ENCODE peak calls at places on chromosomes 16 and 17, in four cellular contexts. One of them, this sample, is unnamed.

GRCh38 chr17:4610162-4610561 is 25.8 kb downstream of the SMTNL2 start:
- DNase-seq in OCI-LY7: no peak
- DNase-seq in kidney epithelial cell: no peak
- DNase-seq in esophagus muscularis mucosa: no peak
- DNase-seq in this sample: no peak

GRCh38 chr16:84548971-84549844 is 44.7 kb upstream of the MEAK7 start:
- DNase-seq in kidney epithelial cell: no peak
- DNase-seq in OCI-LY7: no peak
- DNase-seq in esophagus muscularis mucosa: no peak
- DNase-seq in this sample: no peak

GRCh38 chr16:77888786-77889185 is 100.4 kb downstream of the VAT1L start:
- DNase-seq in esophagus muscularis mucosa: no peak
- DNase-seq in OCI-LY7: no peak
- DNase-seq in kidney epithelial cell: no peak
- DNase-seq in this sample: no peak

GRCh38 chr17:80855968-80856862 is 135.4 kb upstream of the CHMP6 start:
- DNase-seq in OCI-LY7: no peak
- DNase-seq in esophagus muscularis mucosa: no peak
- DNase-seq in kidney epithelial cell: peak
- DNase-seq in this sample: peak

GRCh38 chr16:3472878-3473595 is 22.3 kb downstream of the C16orf90 start:
- DNase-seq in kidney epithelial cell: no peak
- DNase-seq in esophagus muscularis mucosa: no peak
- DNase-seq in OCI-LY7: no peak
- DNase-seq in this sample: no peak

GRCh38 chr17:80008383-80008840 is 27.3 kb downstream of the TBC1D16 start:
- DNase-seq in kidney epithelial cell: no peak
- DNase-seq in esophagus muscularis mucosa: no peak
- DNase-seq in OCI-LY7: peak
- DNase-seq in this sample: peak

GRCh38 chr17:76515291-76515949 is 14.2 kb upstream of the RHBDF2 start:
- DNase-seq in esophagus muscularis mucosa: peak
- DNase-seq in kidney epithelial cell: peak
- DNase-seq in OCI-LY7: no peak
- DNase-seq in this sample: peak

GRCh38 chr17:45409659-45410076 is 23.0 kb downstream of the ARHGAP27 start:
- DNase-seq in esophagus muscularis mucosa: no peak
- DNase-seq in OCI-LY7: peak
- DNase-seq in kidney epithelial cell: no peak
- DNase-seq in this sample: no peak

GRCh38 chr17:48596735-48597491 is 3.3 kb upstream of the HOXB5 start:
- DNase-seq in esophagus muscularis mucosa: no peak
- DNase-seq in kidney epithelial cell: no peak
- DNase-seq in OCI-LY7: no peak
- DNase-seq in this sample: no peak

GRCh38 chr17:68011199-68011665 is 15.0 kb upstream of the C17orf58 start:
- DNase-seq in esophagus muscularis mucosa: no peak
- DNase-seq in kidney epithelial cell: no peak
- DNase-seq in OCI-LY7: peak
- DNase-seq in this sample: peak

GRCh38 chr16:54265558-54266213 is 20.9 kb downstream of the IRX3 start:
- DNase-seq in esophagus muscularis mucosa: no peak
- DNase-seq in OCI-LY7: no peak
- DNase-seq in kidney epithelial cell: no peak
- DNase-seq in this sample: no peak

GRCh38 chr17:45320931-45321461 is 4.2 kb upstream of the MAP3K14 start:
- DNase-seq in kidney epithelial cell: peak
- DNase-seq in esophagus muscularis mucosa: no peak
- DNase-seq in OCI-LY7: no peak
- DNase-seq in this sample: no peak

GRCh38 chr17:41492351-41492750 is 2.6 kb upstream of the KRT36 start:
- DNase-seq in OCI-LY7: no peak
- DNase-seq in esophagus muscularis mucosa: no peak
- DNase-seq in kidney epithelial cell: no peak
- DNase-seq in this sample: no peak

GRCh38 chr17:350706-351435 is 1.7 kb downstream of the RPH3AL start:
- DNase-seq in OCI-LY7: no peak
- DNase-seq in kidney epithelial cell: no peak
- DNase-seq in esophagus muscularis mucosa: peak
- DNase-seq in this sample: no peak

GRCh38 chr17:36827056-36827455 is 110.2 kb upstream of the LHX1 start:
- DNase-seq in esophagus muscularis mucosa: no peak
- DNase-seq in OCI-LY7: no peak
- DNase-seq in kidney epithelial cell: no peak
- DNase-seq in this sample: no peak

GRCh38 chr16:11539635-11540034 is 47.1 kb downstream of the LITAF start:
- DNase-seq in OCI-LY7: no peak
- DNase-seq in kidney epithelial cell: no peak
- DNase-seq in esophagus muscularis mucosa: no peak
- DNase-seq in this sample: no peak

GRCh38 chr17:72117748-72118587 is 2.9 kb upstream of the SOX9 start:
- DNase-seq in kidney epithelial cell: no peak
- DNase-seq in OCI-LY7: no peak
- DNase-seq in esophagus muscularis mucosa: no peak
- DNase-seq in this sample: no peak

GRCh38 chr17:57674894-57675293 is 70.2 kb downstream of the CCDC182 start:
- DNase-seq in kidney epithelial cell: no peak
- DNase-seq in OCI-LY7: no peak
- DNase-seq in esophagus muscularis mucosa: no peak
- DNase-seq in this sample: no peak

GRCh38 chr16:72561-73537 is at the start of gene RHBDF1:
- DNase-seq in OCI-LY7: no peak
- DNase-seq in kidney epithelial cell: no peak
- DNase-seq in esophagus muscularis mucosa: no peak
- DNase-seq in this sample: peak

GRCh38 chr16:57133911-57134310 is 41.5 kb downstream of the CPNE2 start:
- DNase-seq in esophagus muscularis mucosa: no peak
- DNase-seq in OCI-LY7: no peak
- DNase-seq in kidney epithelial cell: no peak
- DNase-seq in this sample: no peak

GRCh38 chr16:74836111-74836671 is 61.6 kb upstream of the FA2H start:
- DNase-seq in OCI-LY7: no peak
- DNase-seq in esophagus muscularis mucosa: no peak
- DNase-seq in kidney epithelial cell: no peak
- DNase-seq in this sample: no peak

GRCh38 chr17:43326490-43327275 is 72.1 kb upstream of the ARL4D start:
- DNase-seq in kidney epithelial cell: no peak
- DNase-seq in OCI-LY7: no peak
- DNase-seq in esophagus muscularis mucosa: no peak
- DNase-seq in this sample: no peak

GRCh38 chr16:740459-740763 is 386 bp downstream of the CIAO3 start:
- DNase-seq in OCI-LY7: no peak
- DNase-seq in kidney epithelial cell: no peak
- DNase-seq in esophagus muscularis mucosa: no peak
- DNase-seq in this sample: no peak

GRCh38 chr16:648071-648785 is 937 bp upstream of the WDR90 start:
- DNase-seq in OCI-LY7: peak
- DNase-seq in esophagus muscularis mucosa: no peak
- DNase-seq in kidney epithelial cell: no peak
- DNase-seq in this sample: peak

GRCh38 chr16:74607967-74608356 is 1.0 kb upstream of the GLG1 start:
- DNase-seq in esophagus muscularis mucosa: no peak
- DNase-seq in OCI-LY7: no peak
- DNase-seq in kidney epithelial cell: no peak
- DNase-seq in this sample: no peak

GRCh38 chr16:70380205-70380918 is 33.7 kb downstream of the DDX19A start:
- DNase-seq in kidney epithelial cell: peak
- DNase-seq in OCI-LY7: peak
- DNase-seq in esophagus muscularis mucosa: no peak
- DNase-seq in this sample: peak

GRCh38 chr16:70383421-70383960 is 36.8 kb downstream of the DDX19A start:
- DNase-seq in esophagus muscularis mucosa: no peak
- DNase-seq in kidney epithelial cell: no peak
- DNase-seq in OCI-LY7: no peak
- DNase-seq in this sample: no peak

GRCh38 chr16:70378869-70379493 is 32.3 kb downstream of the DDX19A start:
- DNase-seq in kidney epithelial cell: no peak
- DNase-seq in OCI-LY7: no peak
- DNase-seq in esophagus muscularis mucosa: no peak
- DNase-seq in this sample: no peak

GRCh38 chr16:70381604-70382342 is 35.1 kb downstream of the DDX19A start:
- DNase-seq in kidney epithelial cell: no peak
- DNase-seq in OCI-LY7: no peak
- DNase-seq in esophagus muscularis mucosa: peak
- DNase-seq in this sample: no peak

DNA sequence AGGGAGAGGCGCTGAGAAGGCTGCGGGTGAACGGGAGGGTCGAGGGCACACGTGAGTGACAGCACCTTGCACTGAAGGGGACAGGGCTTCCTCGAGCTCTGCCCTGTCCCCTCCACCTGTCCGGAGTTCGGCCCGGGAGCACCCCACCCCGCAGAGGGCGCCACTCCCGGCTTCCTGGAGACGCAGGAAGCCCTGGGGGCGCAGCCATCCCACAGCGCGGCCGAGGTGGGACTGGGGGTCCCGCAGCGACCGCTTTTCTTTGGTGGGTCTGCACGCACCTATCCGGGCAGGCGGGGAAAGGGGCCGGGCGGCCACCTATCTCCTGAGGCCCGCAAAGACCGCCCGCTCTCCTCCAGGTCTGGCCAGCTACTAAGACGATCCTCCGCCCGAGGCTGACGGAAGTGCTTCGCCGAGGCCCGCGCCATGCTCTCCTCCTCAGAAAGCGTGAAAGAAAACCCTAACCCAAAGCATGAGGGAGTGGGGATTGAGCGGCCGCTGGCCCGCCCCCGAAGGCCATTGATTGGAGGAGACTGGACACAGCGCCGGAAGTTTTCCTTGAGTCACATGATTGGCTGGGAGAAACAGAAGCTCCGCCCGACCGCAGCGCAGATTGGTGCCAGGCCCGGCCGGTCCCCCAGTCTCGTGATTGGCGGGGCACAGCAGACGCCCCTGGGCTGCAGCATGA is 34.4 kb downstream of the DDX19A start:
- DNase-seq in esophagus muscularis mucosa: peak
- DNase-seq in kidney epithelial cell: peak
- DNase-seq in OCI-LY7: peak
- DNase-seq in this sample: peak
- TF ChIP-seq CTCF in esophagus muscularis mucosa: peak
- TF ChIP-seq CTCF in kidney epithelial cell: peak
- TF ChIP-seq CTCF in OCI-LY7: peak
- TF ChIP-seq CTCF in this sample: peak

GRCh38 chr17:74957935-74958549 is 14.5 kb downstream of the HID1 start:
- DNase-seq in esophagus muscularis mucosa: no peak
- DNase-seq in kidney epithelial cell: no peak
- DNase-seq in OCI-LY7: peak
- DNase-seq in this sample: peak
- TF ChIP-seq CTCF in esophagus muscularis mucosa: peak
- TF ChIP-seq CTCF in kidney epithelial cell: peak
- TF ChIP-seq CTCF in OCI-LY7: peak
- TF ChIP-seq CTCF in this sample: peak

DNA sequence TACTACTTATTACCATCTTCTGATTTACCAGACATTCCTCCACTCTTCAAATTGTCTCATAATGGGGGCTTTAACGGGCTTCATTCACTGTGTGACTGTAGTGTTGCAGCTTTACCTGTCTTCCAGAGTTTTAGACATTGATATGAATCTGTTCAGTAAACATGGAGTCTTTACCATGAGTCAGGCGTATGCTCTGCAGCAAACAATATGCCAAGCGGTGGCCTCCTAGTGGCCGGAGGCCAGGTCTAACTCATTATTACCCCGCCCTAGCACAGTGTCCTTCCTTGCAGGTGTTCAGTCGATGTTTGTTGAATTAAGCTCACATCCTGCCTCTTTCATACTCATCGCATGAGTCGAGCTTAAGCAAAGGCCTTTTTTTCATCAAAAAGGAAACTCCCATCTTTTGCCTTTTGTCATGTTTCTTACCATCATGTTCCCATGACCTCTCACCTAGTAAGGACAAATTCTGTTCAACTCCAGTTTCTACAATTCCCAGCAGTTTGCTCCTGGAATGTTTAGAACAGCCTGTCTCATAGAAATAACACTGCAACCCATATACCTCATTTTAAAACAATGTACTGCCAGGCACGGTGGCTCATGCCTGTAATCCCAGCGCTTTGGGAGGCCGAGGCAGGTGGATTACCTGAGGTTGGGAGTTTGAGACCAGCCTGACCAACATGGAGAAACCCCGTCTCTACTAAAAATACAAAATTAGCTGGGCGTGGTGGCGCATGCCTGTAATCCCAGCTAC is 39.4 kb downstream of the TUBD1 start:
- DNase-seq in kidney epithelial cell: peak
- DNase-seq in esophagus muscularis mucosa: no peak
- DNase-seq in OCI-LY7: peak
- DNase-seq in this sample: peak
- TF ChIP-seq CTCF in kidney epithelial cell: peak
- TF ChIP-seq CTCF in esophagus muscularis mucosa: peak
- TF ChIP-seq CTCF in OCI-LY7: peak
- TF ChIP-seq CTCF in this sample: no peak

GRCh38 chr17:50611639-50612038 is 23.0 kb upstream of the ABCC3 start:
- DNase-seq in kidney epithelial cell: no peak
- DNase-seq in OCI-LY7: no peak
- DNase-seq in esophagus muscularis mucosa: no peak
- DNase-seq in this sample: no peak

GRCh38 chr17:50614471-50615051 is 20.1 kb upstream of the ABCC3 start:
- DNase-seq in kidney epithelial cell: no peak
- DNase-seq in OCI-LY7: no peak
- DNase-seq in esophagus muscularis mucosa: no peak
- DNase-seq in this sample: no peak

GRCh38 chr17:50612281-50612680 is 22.4 kb upstream of the ABCC3 start:
- DNase-seq in OCI-LY7: no peak
- DNase-seq in esophagus muscularis mucosa: no peak
- DNase-seq in kidney epithelial cell: no peak
- DNase-seq in this sample: no peak

GRCh38 chr17:50613007-50613406 is 21.7 kb upstream of the ABCC3 start:
- DNase-seq in esophagus muscularis mucosa: no peak
- DNase-seq in OCI-LY7: no peak
- DNase-seq in kidney epithelial cell: no peak
- DNase-seq in this sample: no peak

GRCh38 chr17:50613596-50613995 is 21.1 kb upstream of the ABCC3 start:
- DNase-seq in OCI-LY7: no peak
- DNase-seq in kidney epithelial cell: no peak
- DNase-seq in esophagus muscularis mucosa: no peak
- DNase-seq in this sample: no peak
- TF ChIP-seq CTCF in OCI-LY7: peak
- TF ChIP-seq CTCF in kidney epithelial cell: no peak
- TF ChIP-seq CTCF in esophagus muscularis mucosa: peak
- TF ChIP-seq CTCF in this sample: no peak

GRCh38 chr16:5058476-5058875 is 7.3 kb downstream of the C16orf89 start:
- DNase-seq in esophagus muscularis mucosa: no peak
- DNase-seq in kidney epithelial cell: no peak
- DNase-seq in OCI-LY7: no peak
- DNase-seq in this sample: no peak
- TF ChIP-seq CTCF in esophagus muscularis mucosa: no peak
- TF ChIP-seq CTCF in kidney epithelial cell: peak
- TF ChIP-seq CTCF in OCI-LY7: no peak
- TF ChIP-seq CTCF in this sample: no peak

GRCh38 chr17:19317359-19318095 is 45.0 kb downstream of the B9D1 start:
- DNase-seq in esophagus muscularis mucosa: no peak
- DNase-seq in kidney epithelial cell: peak
- DNase-seq in OCI-LY7: peak
- DNase-seq in this sample: peak
- TF ChIP-seq CTCF in esophagus muscularis mucosa: peak
- TF ChIP-seq CTCF in kidney epithelial cell: peak
- TF ChIP-seq CTCF in OCI-LY7: peak
- TF ChIP-seq CTCF in this sample: no peak

GRCh38 chr17:66582373-66583111 is 252.4 kb upstream of the CACNG5 start:
- DNase-seq in esophagus muscularis mucosa: no peak
- DNase-seq in kidney epithelial cell: no peak
- DNase-seq in OCI-LY7: no peak
- DNase-seq in this sample: no peak
- TF ChIP-seq CTCF in esophagus muscularis mucosa: no peak
- TF ChIP-seq CTCF in kidney epithelial cell: peak
- TF ChIP-seq CTCF in OCI-LY7: no peak
- TF ChIP-seq CTCF in this sample: no peak

This sample was measured in GM13976.